ENCODE peak calls at places on chromosomes 13 and 19, in nine cellular contexts. P is suprapubic skin, L is tibial nerve, M is adrenal gland, V is DND-41, J is pancreas, T is A549, A is tibial artery, Q is lower lobe of right lung. D is an unnamed sample.

GRCh38 chr19:47758433-47758784 is 13.1 kb downstream of the NOP53 start:
- DNase-seq in V (no peak), M (no peak), J (no peak), Q (no peak), T (no peak), P (no peak), A (no peak), L (no peak), D (no peak)

GRCh38 chr13:113882266-113882627 is 18.4 kb upstream of the GAS6 start:
- DNase-seq in P (peak; percentile 64), A (peak; percentile 88), L (peak; percentile 49), Q (peak; percentile 64), V (no peak), J (no peak), T (no peak), M (peak; percentile 40), D (no peak)

GRCh38 chr13:33303885-33304284 is 18.3 kb upstream of the STARD13 start:
- DNase-seq in J (no peak), A (no peak), V (no peak), L (no peak), P (no peak), Q (no peak), T (no peak), M (no peak), D (no peak)

GRCh38 chr13:48790996-48791395 is 137.3 kb downstream of the CYSLTR2 start:
- DNase-seq in Q (no peak), L (no peak), P (no peak), T (no peak), V (no peak), A (no peak), J (no peak), M (no peak), D (no peak)

GRCh38 chr13:24271611-24272451 is 37.5 kb upstream of the C1QTNF9 start:
- DNase-seq in Q (peak; percentile 79), V (peak; percentile 75), A (peak; percentile 83), J (peak; percentile 87), P (no peak), T (no peak), M (peak; percentile 92), L (peak; percentile 48), D (peak; percentile 73)

GRCh38 chr19:45391871-45392665 is 12.8 kb downstream of the PPP1R13L start:
- DNase-seq in P (no peak), Q (no peak), A (no peak), T (no peak), L (no peak), V (no peak), M (no peak), J (no peak), D (no peak)

GRCh38 chr13:95535243-95535642 is 17.3 kb upstream of the CLDN10 start:
- DNase-seq in V (no peak), T (peak; percentile 45), Q (no peak), L (no peak), P (no peak), M (no peak), A (no peak), J (no peak), D (no peak)

GRCh38 chr13:66483712-66484111 is 746.4 kb downstream of the PCDH9 start:
- DNase-seq in T (no peak), L (no peak), P (no peak), Q (no peak), V (no peak), J (no peak), M (no peak), A (no peak), D (no peak)

GRCh38 chr13:33446821-33447481 is 161.4 kb upstream of the STARD13 start:
- DNase-seq in J (no peak), L (no peak), Q (peak; percentile 53), T (no peak), A (no peak), V (no peak), P (no peak), M (no peak), D (no peak)

GRCh38 chr19:29086182-29086581 is 126.8 kb downstream of the UQCRFS1 start:
- DNase-seq in J (no peak), L (no peak), Q (no peak), V (no peak), M (no peak), A (no peak), T (no peak), P (no peak), D (no peak)

GRCh38 chr13:29496241-29496712 is 99.2 kb downstream of the SLC7A1 start:
- DNase-seq in L (no peak), M (no peak), T (no peak), J (peak; percentile 83), P (no peak), A (no peak), Q (no peak), V (no peak), D (peak; percentile 33)

GRCh38 chr13:58598241-58598640 is 966.7 kb downstream of the PCDH17 start:
- DNase-seq in V (no peak), P (no peak), T (no peak), Q (no peak), L (no peak), J (no peak), M (no peak), A (no peak), D (no peak)

GRCh38 chr19:16825312-16826168 is 3.7 kb upstream of the SIN3B start:
- DNase-seq in M (peak; percentile 79), J (no peak), L (peak; percentile 73), Q (no peak), T (no peak), V (no peak), P (peak; percentile 80), A (no peak), D (peak; percentile 79)

GRCh38 chr13:29402168-29402621 is 193.3 kb downstream of the SLC7A1 start:
- DNase-seq in L (no peak), Q (no peak), V (peak; percentile 71), P (no peak), J (no peak), A (no peak), M (no peak), T (no peak), D (peak; percentile 89)

GRCh38 chr13:101157261-101157660 is 259.0 kb downstream of the NALCN start:
- DNase-seq in A (no peak), P (no peak), V (no peak), T (no peak), M (no peak), L (no peak), Q (no peak), J (no peak), D (no peak)

GRCh38 chr13:26257049-26257448 is 3.1 kb downstream of the CDK8 start:
- DNase-seq in L (no peak), A (no peak), Q (no peak), T (no peak), P (no peak), V (no peak), M (no peak), J (no peak), D (no peak)

GRCh38 chr13:20848944-20849343 is 53.6 kb downstream of the XPO4 start:
- DNase-seq in A (no peak), M (no peak), T (no peak), J (no peak), P (no peak), L (no peak), V (no peak), Q (no peak), D (peak; percentile 23)

GRCh38 chr13:32141462-32141861 is 109.9 kb downstream of the FRY start:
- DNase-seq in P (no peak), V (no peak), J (no peak), A (no peak), L (no peak), Q (no peak), T (no peak), M (no peak), D (no peak)
- H3K4me1 ChIP-seq in P (no peaks in the 10 kb centered on the region), V (no peaks in the 10 kb centered on the region), J (no peaks in the 10 kb centered on the region), A (peaks cover 4% of the 10 kb centered on the region), L (no peaks in the 10 kb centered on the region), Q (no peaks in the 10 kb centered on the region), T (peaks cover 4% of the 10 kb centered on the region), M (no peaks in the 10 kb centered on the region), D (peaks cover 30% of the 10 kb centered on the region)

DNA sequence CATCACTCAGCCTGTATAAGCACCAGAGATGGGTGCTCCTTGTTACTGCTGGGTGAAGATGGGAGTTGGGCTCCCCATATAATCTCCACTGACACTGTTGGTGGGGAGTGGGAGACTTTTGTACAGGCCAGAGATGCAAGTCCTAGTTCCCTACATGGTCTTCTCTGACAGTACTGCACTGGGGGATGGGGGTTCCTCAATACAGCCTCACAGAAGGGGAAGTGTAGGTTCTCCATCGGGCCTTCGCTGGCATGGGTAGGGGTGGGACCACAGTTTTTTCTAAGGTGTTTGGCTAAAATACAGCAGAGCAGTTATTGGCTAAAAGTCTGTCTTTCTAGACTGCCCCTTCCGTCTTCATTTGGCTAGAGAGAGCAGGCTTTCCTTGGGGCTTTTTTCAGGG is 167.2 kb upstream of the SERP2 start:
- DNase-seq in P (no peak), J (no peak), T (no peak), M (no peak), A (no peak), V (no peak), Q (no peak), L (no peak), D (no peak)
- H3K27ac ChIP-seq in P (no peak overlapping the region), J (no peak overlapping the region), T (no peak overlapping the region), M (no peak overlapping the region), A (no peak overlapping the region), V (no peak overlapping the region), Q (no peak overlapping the region), L (no peak overlapping the region), D (no peak overlapping the region)

DNA sequence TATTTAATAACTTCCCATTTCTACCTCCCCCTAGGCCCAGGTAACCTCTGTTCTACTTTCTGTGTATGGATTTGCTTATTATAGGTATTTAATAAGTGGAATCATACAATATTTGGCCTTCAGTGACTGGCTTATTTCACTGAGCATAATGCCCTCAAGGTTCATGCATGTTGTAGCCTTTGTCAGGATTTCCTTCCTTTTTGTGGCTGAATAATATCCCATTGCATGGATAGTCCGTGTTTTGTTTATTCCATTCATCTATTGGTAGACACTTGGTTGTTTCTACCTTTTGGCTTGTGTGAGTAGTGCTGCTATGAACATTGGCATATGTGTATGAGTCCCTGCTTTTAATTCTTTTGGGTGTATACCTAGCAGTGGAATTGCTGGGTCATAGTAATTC is 9.4 kb downstream of the HNRNPM start:
- DNase-seq in L (no peak), V (no peak), J (no peak), M (no peak), Q (no peak), T (no peak), A (no peak), P (no peak), D (no peak)
- H3K4me1 ChIP-seq in L (peaks cover 55% of the 10 kb centered on the region), V (peaks cover 20% of the 10 kb centered on the region), J (peaks cover 64% of the 10 kb centered on the region), M (peaks cover 76% of the 10 kb centered on the region), Q (peaks cover 89% of the 10 kb centered on the region), T (peaks cover 81% of the 10 kb centered on the region), A (peaks cover 60% of the 10 kb centered on the region), P (peaks cover 67% of the 10 kb centered on the region), D (peaks cover 13% of the 10 kb centered on the region)

GRCh38 chr19:18009412-18010066 is 1.6 kb downstream of the ARRDC2 start:
- DNase-seq in L (no peak), A (peak; percentile 66), T (no peak), M (no peak), V (no peak), J (no peak), P (no peak), Q (no peak), D (no peak)
- H3K27ac ChIP-seq in L (peak overlapping the region; percentile 89), A (peak overlapping the region; percentile 88), T (peak overlapping the region; percentile 47), M (peak overlapping the region; percentile 4), V (peak overlapping the region; percentile 84), J (peak overlapping the region; percentile 89), P (no peak overlapping the region), Q (peak overlapping the region; percentile 86), D (no peak overlapping the region)